ENCODE peak calls at places on chromosomes 16 and 17, in six cellular contexts. N is WTC11, M is HepG2, F is H1, R is HCT116, K is K562. I is an unnamed sample.

GRCh38 chr16:73054732-73055481 is 7.0 kb upstream of the ZFHX3 start:
- DNase-seq in N (no peak), M (peak), R (no peak), F (no peak), K (no peak), I (no peak)

GRCh38 chr17:44774271-44775135 is 15.7 kb downstream of the ADAM11 start:
- DNase-seq in R (peak), M (peak), F (peak), K (peak), N (peak), I (no peak)

GRCh38 chr17:2688351-2689342 is 22.9 kb downstream of the CLUH start:
- DNase-seq in M (peak), K (no peak), R (no peak), N (no peak), F (peak), I (no peak)

GRCh38 chr16:74973304-74973703 is 11.6 kb downstream of the WDR59 start:
- DNase-seq in F (no peak), K (no peak), N (no peak), R (no peak), M (no peak), I (no peak)

GRCh38 chr16:66740010-66740409 is 11.4 kb downstream of the DYNC1LI2 start:
- DNase-seq in R (no peak), M (peak), K (peak), N (peak), F (no peak), I (no peak)

GRCh38 chr17:75827291-75828050 is 16.7 kb downstream of the UNC13D start:
- DNase-seq in F (peak), K (peak), N (peak), R (no peak), M (peak), I (no peak)

GRCh38 chr16:87474017-87474416 is 18.8 kb downstream of the ZCCHC14 start:
- DNase-seq in M (no peak), F (no peak), N (no peak), R (no peak), K (no peak), I (no peak)

GRCh38 chr16:17367034-17367433 is 103.7 kb downstream of the XYLT1 start:
- DNase-seq in M (no peak), N (no peak), F (no peak), K (no peak), R (no peak), I (no peak)

GRCh38 chr17:967122-967521 is 12.5 kb downstream of the NXN start:
- DNase-seq in K (no peak), N (no peak), M (no peak), R (no peak), F (no peak), I (no peak)

GRCh38 chr17:968812-969766 is 10.5 kb downstream of the NXN start:
- DNase-seq in R (peak), M (no peak), N (no peak), F (no peak), K (no peak), I (no peak)

GRCh38 chr17:970388-970768 is 9.2 kb downstream of the NXN start:
- DNase-seq in N (no peak), M (no peak), F (no peak), K (no peak), R (no peak), I (no peak)

GRCh38 chr17:973053-973452 is 6.5 kb downstream of the NXN start:
- DNase-seq in M (no peak), R (peak), K (no peak), F (no peak), N (peak), I (no peak)

DNA sequence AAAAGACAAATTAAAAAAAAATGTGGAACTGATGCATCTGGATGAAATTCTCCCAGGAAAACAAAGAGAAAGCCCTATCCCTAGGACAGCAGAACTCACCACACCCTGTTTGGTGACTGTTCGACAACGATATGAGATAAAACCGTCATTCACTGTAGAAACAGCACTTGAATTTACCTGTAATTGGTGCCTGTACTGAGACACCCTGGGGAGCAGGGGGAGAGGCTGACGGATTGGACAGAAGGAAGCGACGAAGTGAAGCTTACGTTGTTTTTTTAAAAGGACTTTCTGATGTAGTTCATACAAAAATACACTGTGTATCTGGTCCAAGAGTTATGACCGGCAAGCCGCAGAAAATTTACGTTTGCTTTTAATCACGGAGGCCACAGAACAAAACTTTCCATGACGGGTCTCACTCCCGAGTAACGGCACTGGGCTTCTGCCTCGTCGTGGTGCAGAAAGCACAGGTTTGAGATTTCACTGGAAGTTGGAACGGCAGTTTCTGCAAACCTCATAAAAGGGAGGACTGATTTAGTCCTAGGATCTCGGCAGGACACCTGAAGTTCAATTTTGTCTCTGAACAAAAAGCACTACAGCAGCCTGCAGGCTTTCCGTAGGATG is 9.7 kb downstream of the NXN start:
- DNase-seq in F (no peak), M (no peak), R (peak), N (no peak), K (peak), I (no peak)
- TF ChIP-seq ATF3 in F (no peak), M (no peak), R (no peak), N (no peak), K (no peak), I (no peak)

GRCh38 chr17:62860962-62861873 is 53.1 kb upstream of the MARCHF10 start:
- DNase-seq in R (no peak), K (no peak), N (no peak), M (no peak), F (peak), I (no peak)
- TF ChIP-seq ATF3 in R (no peak), K (no peak), N (no peak), M (no peak), F (no peak), I (no peak)

GRCh38 chr17:49969134-49969759 is at the start of gene DLX4:
- DNase-seq in F (peak), M (no peak), R (no peak), K (peak), N (peak), I (no peak)
- TF ChIP-seq ATF3 in F (no peak), M (no peak), R (no peak), K (no peak), N (no peak), I (no peak)

GRCh38 chr16:50539822-50540710 is 8.1 kb upstream of the NKD1 start:
- DNase-seq in F (no peak), K (no peak), R (no peak), M (peak), N (peak), I (no peak)
- TF ChIP-seq ATF3 in F (no peak), K (no peak), R (no peak), M (no peak), N (no peak), I (no peak)

GRCh38 chr17:74545456-74546230 is at the start of gene CD300C:
- DNase-seq in K (no peak), M (no peak), F (no peak), R (no peak), N (no peak), I (no peak)
- TF ChIP-seq ATF3 in K (no peak), M (no peak), F (no peak), R (no peak), N (no peak), I (no peak)

GRCh38 chr16:2475413-2476344 is 752 bp downstream of the TBC1D24 start:
- DNase-seq in N (peak), M (no peak), R (no peak), K (peak), F (peak), I (no peak)
- TF ChIP-seq ATF3 in N (no peak), M (no peak), R (no peak), K (no peak), F (no peak), I (no peak)

DNA sequence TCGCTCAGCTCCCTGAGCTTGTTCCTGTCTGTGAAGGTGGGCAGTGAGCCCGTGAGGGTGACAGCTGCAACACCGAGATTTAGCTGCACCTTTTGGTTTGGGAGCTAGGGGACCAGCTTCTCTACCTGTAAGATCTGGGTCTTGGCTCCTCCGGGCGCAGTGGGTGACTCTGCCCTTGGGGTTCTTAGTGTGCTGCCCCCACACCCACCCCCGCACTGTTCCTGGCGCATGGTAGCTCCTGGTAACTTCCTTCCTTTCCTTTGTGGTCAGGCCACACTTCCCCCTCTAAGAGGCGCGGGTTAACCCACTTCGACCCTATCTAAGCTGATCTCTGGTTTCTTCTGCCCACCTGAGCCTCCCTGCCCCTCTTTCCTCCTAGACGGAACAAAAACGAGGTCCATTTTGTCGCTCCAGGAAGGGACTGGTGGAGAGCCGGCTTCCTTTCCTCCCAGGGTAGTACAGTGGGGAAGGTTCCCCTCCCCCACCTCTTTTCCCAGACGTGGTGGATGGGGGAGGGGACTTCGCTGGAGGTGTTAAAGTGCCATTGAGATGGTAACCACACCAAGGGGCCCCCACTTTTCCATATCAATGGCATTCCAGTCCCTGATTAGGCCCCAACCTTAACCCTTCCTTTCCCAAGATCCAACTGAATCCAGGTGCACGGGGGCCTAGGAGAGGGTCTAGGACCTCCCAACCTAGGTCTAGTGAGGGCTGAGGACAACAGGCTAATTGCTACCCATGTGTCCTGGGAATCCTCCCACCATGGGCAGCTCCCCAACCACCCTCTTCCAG is 4.6 kb upstream of the CLDN9 start:
- DNase-seq in M (no peak), N (peak), K (peak), R (no peak), F (peak), I (no peak)
- TF ChIP-seq ATF3 in M (no peak), N (no peak), K (no peak), R (no peak), F (no peak), I (no peak)

GRCh38 chr17:81518785-81519283 is 6.2 kb upstream of the ACTG1 start:
- DNase-seq in F (no peak), N (no peak), R (no peak), K (peak), M (no peak), I (no peak)
- TF ChIP-seq ATF3 in F (no peak), N (no peak), R (no peak), K (no peak), M (no peak), I (no peak)